ENCODE peak calls at places on chromosomes 13 and 19, in seven cellular contexts. L, Q, R, C, D, P and G are unnamed samples.

GRCh38 chr19:7748171-7748570 is 837 bp upstream of the CD209 start:
- DNase-seq in D (no peak), C (no peak), R (no peak), P (no peak), L (no peak), Q (no peak), G (no peak)

GRCh38 chr13:78015782-78016181 is 97.2 kb upstream of the EDNRB start:
- DNase-seq in C (no peak), P (no peak), D (no peak), R (no peak), Q (no peak), L (no peak), G (no peak)

GRCh38 chr19:43561144-43561970 is 14.0 kb downstream of the XRCC1 start:
- DNase-seq in R (no peak), D (no peak), C (no peak), Q (no peak), P (no peak), L (no peak), G (no peak)

GRCh38 chr13:31898383-31899071 is 133.0 kb upstream of the FRY start:
- DNase-seq in L (no peak), C (no peak), Q (no peak), D (no peak), R (no peak), P (no peak), G (no peak)

GRCh38 chr19:11485245-11485837 is 4.5 kb upstream of the ELAVL3 start:
- DNase-seq in C (no peak), R (no peak), D (peak; percentile 20), Q (no peak), P (no peak), L (no peak), G (no peak)

GRCh38 chr19:57583104-57583520 is 833 bp upstream of the ZIK1 start:
- DNase-seq in D (no peak), Q (no peak), C (no peak), P (no peak), R (no peak), L (no peak), G (no peak)

GRCh38 chr13:99526549-99526948 is 25.3 kb downstream of the TM9SF2 start:
- DNase-seq in D (no peak), C (no peak), Q (no peak), P (no peak), R (no peak), L (no peak), G (no peak)

GRCh38 chr13:44198826-44199225 is 174.8 kb upstream of the SERP2 start:
- DNase-seq in C (no peak), Q (no peak), L (no peak), P (no peak), R (no peak), D (no peak), G (peak; percentile 27)

GRCh38 chr13:101305981-101306411 is 110.3 kb downstream of the NALCN start:
- DNase-seq in R (no peak), L (no peak), P (no peak), D (peak; percentile 6), C (no peak), Q (no peak), G (no peak)

GRCh38 chr13:112229445-112229844 is 146.7 kb upstream of the SPACA7 start:
- DNase-seq in D (no peak), R (no peak), L (no peak), C (no peak), Q (no peak), P (no peak), G (no peak)

GRCh38 chr19:33374406-33374703 is 846 bp downstream of the CEBPG start:
- DNase-seq in Q (no peak), D (peak; percentile 53), C (no peak), P (no peak), L (no peak), R (no peak), G (no peak)

GRCh38 chr13:34502011-34502410 is 440.1 kb upstream of the NBEA start:
- DNase-seq in R (no peak), D (no peak), C (no peak), Q (no peak), L (no peak), P (no peak), G (no peak)

GRCh38 chr13:80814541-80814940 is 473.6 kb upstream of the SPRY2 start:
- DNase-seq in Q (no peak), R (no peak), C (no peak), L (no peak), P (no peak), D (no peak), G (no peak)

GRCh38 chr19:49395581-49396407 is 7.7 kb downstream of the KASH5 start:
- DNase-seq in P (no peak), R (no peak), Q (no peak), L (no peak), D (peak; percentile 9), C (no peak), G (no peak)

GRCh38 chr19:10551698-10552301 is 8.1 kb downstream of the ATG4D start:
- DNase-seq in L (peak; percentile 33), Q (no peak), P (no peak), C (no peak), R (no peak), D (no peak), G (no peak)

GRCh38 chr19:11248852-11249251 is 9.4 kb downstream of the ANGPTL8 start:
- DNase-seq in C (no peak), P (no peak), D (no peak), L (no peak), Q (no peak), R (no peak), G (no peak)

GRCh38 chr13:98466634-98467236 is 110.2 kb downstream of the STK24 start:
- DNase-seq in Q (no peak), R (peak; percentile 43), L (no peak), D (peak; percentile 68), C (peak; percentile 58), P (no peak), G (no peak)

GRCh38 chr19:15358918-15359317 is 20.7 kb downstream of the AKAP8 start:
- DNase-seq in L (no peak), Q (no peak), C (no peak), R (no peak), P (no peak), D (no peak), G (no peak)

GRCh38 chr13:74114202-74114601 is 20.0 kb downstream of the KLF12 start:
- DNase-seq in C (no peak), R (no peak), D (no peak), P (no peak), L (no peak), Q (no peak), G (no peak)

GRCh38 chr19:3275068-3275582 is 50.7 kb downstream of the CELF5 start:
- DNase-seq in L (peak; percentile 36), R (peak; percentile 65), C (peak; percentile 41), D (no peak), Q (peak; percentile 43), P (no peak), G (no peak)

DNA sequence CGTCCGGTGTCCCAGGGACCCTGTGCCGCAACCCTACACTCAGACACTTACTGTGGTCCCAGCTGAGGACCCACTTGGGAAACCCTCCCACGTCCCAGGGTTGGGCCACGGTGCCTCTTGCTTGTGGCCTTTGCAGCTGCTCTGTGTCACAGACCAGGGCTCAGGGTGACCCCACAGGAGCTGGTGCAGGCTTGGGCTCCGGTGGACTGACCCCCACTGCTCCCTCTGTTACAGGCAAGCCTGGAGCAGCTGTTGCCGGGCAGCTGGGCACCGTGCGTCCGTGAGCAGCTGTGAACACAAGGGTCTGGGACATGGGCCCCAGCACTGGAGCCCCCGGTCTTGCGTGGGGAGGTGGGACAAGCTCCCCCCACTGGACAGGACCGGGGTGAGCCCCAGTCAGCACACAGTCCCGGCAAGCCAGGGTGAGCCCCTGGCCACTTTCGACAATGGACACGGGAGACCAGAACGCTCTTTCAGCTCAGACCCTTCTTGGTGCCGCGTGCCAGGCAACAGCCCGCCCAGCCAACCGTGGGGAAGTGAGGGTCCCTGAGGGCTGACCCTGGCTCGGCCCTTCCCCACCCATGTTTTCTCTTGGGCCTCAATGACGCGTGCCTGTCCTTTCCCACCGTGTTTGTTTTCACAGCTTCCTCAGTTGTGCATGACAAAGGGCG is 65.7 kb upstream of the C13orf46 start:
- DNase-seq in L (no peak), Q (no peak), C (no peak), R (no peak), P (no peak), D (no peak), G (no peak)
- TF ChIP-seq JUND in L (no peak), Q (no peak), C (no peak), R (no peak), P (no peak), D (no peak), G (no peak)

DNA sequence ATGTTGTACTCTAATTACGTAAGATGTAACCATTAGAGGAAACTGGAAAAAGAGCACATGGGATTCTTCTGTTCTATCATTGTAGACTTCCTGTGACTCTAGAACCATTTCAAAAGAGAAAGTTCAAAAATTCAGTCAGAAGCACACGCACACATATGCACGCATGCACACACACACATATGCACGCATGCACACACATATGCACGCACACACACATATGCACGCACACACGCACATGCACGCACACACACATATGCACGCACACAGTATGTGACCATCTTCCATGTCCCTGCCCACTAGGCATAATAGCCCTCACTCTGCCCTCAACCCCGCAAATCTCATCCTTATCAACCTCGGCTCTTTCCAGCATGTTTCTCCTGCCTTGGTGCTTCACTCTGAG is 14.0 kb downstream of the GP6 start:
- DNase-seq in Q (no peak), D (no peak), L (no peak), R (no peak), C (no peak), P (no peak), G (no peak)
- TF ChIP-seq JUND in Q (no peak), D (no peak), L (no peak), R (no peak), C (no peak), P (no peak), G (no peak)

DNA sequence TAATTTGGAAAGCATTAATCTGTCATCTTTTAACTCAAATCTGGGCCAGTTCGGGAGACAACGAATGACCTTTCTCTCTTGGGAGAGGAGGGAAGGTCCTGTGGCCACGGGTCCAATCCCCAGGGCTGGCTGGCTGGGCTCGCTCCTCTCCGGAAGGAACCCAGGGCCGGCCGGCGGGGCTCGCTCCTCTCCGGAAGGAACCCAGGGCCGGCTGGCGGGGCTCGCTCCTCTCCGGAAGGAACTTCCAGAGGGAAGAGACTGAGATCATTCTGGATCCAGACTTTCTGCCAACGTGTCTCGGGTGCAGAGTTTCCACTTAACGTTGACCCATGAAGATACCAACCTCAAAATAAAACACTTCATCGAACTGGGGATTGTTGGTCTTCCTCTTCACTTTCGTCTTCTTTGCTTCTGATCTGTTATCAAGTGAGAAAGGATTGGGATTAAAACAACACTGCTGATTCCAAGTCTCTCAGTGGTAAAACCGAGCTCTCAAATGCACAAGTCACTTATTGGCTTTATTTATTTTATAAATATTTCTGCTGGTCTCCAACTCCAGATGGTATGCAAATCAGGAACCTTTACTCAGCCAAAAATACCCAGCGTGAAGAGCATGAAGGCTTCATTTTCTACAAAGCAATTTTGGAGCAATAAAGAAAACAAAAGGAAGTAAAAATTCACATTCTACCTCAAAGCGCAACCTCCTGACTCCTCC is 53.3 kb upstream of the C13orf46 start:
- DNase-seq in Q (no peak), D (no peak), L (no peak), C (no peak), R (no peak), P (no peak), G (no peak)
- TF ChIP-seq JUND in Q (no peak), D (no peak), L (no peak), C (no peak), R (no peak), P (no peak), G (no peak)

DNA sequence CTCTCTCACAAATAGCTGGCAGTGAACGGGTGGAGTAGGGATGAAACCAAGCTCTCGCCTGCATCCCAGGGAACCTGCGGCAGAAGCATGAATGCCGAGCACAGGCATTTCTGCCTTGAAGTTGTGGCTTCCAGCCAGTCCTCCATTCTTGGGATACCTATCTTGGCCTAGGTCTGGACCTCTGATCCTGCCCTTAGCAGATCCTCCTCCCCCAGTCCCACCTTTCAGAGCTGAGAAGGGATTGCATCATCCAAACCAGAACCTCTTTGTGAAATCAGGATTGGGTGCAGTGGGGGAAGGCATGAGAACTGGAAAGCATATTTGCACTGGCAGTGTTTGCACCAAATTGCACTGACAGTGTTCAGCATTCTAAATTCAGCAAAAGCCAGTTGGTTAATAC is 5.8 kb downstream of the ZNF780A start:
- DNase-seq in Q (no peak), C (peak; percentile 12), R (peak; percentile 90), D (no peak), L (no peak), P (no peak), G (no peak)
- TF ChIP-seq JUND in Q (no peak), C (no peak), R (no peak), D (no peak), L (no peak), P (no peak), G (no peak)